ENCODE peak calls at places on chromosomes 7 and 10, in nine cellular contexts. F is RWPE1; B is GM12865; N is NCI-H1048; L is astrocyte of the spinal cord; A is naive thymus-derived CD8-positive, alpha-beta T cell; G is Caki2; P is type B pancreatic cell; R is HS-5. H is an unnamed sample.

GRCh38 chr7:144390481-144390880 is 13.0 kb downstream of the NOBOX start:
- DNase-seq in F (no peak), B (no peak), N (no peak), L (no peak), A (no peak), G (no peak), P (peak), R (no peak), H (no peak)

GRCh38 chr10:29514306-29514705 is 120.5 kb downstream of the SVIL start:
- DNase-seq in F (no peak), B (no peak), N (no peak), L (no peak), A (no peak), G (no peak), P (no peak), R (no peak), H (no peak)

GRCh38 chr10:103748020-103748419 is 107.4 kb downstream of the SH3PXD2A start:
- DNase-seq in F (no peak), B (no peak), N (no peak), L (no peak), A (no peak), G (peak), P (no peak), R (no peak), H (peak)

GRCh38 chr10:101358706-101359300 is 4.8 kb downstream of the BTRC start:
- DNase-seq in F (no peak), B (no peak), N (no peak), L (no peak), A (no peak), G (no peak), P (no peak), R (peak), H (no peak)

GRCh38 chr7:1028775-1029636 is 15.3 kb upstream of the GPR146 start:
- DNase-seq in F (peak), B (peak), N (no peak), L (peak), A (no peak), G (peak), P (no peak), R (peak), H (peak)

GRCh38 chr7:151373599-151373998 is 32.0 kb downstream of the NUB1 start:
- DNase-seq in F (no peak), B (no peak), N (no peak), L (no peak), A (no peak), G (no peak), P (no peak), R (no peak), H (no peak)

GRCh38 chr7:134891262-134892001 is 94.9 kb upstream of the AGBL3 start:
- DNase-seq in F (peak), B (no peak), N (peak), L (peak), A (no peak), G (peak), P (peak), R (peak), H (no peak)

GRCh38 chr7:54719425-54719824 is 39.6 kb downstream of the SEC61G start:
- DNase-seq in F (no peak), B (no peak), N (no peak), L (no peak), A (no peak), G (no peak), P (no peak), R (no peak), H (no peak)

GRCh38 chr7:101087334-101088068 is 2.2 kb downstream of the TRIM56 start:
- DNase-seq in F (no peak), B (no peak), N (no peak), L (no peak), A (no peak), G (no peak), P (no peak), R (no peak), H (no peak)

GRCh38 chr7:140176271-140176701 is 497 bp downstream of the KDM7A start:
- DNase-seq in F (no peak), B (no peak), N (no peak), L (no peak), A (no peak), G (no peak), P (no peak), R (no peak), H (no peak)

GRCh38 chr7:70489808-70490207 is 642.1 kb upstream of the GALNT17 start:
- DNase-seq in F (no peak), B (no peak), N (no peak), L (no peak), A (no peak), G (no peak), P (no peak), R (no peak), H (no peak)

GRCh38 chr10:117374506-117375359 is 507 bp downstream of the PDZD8 start:
- DNase-seq in F (peak), B (peak), N (no peak), L (peak), A (peak), G (no peak), P (peak), R (no peak), H (peak)

GRCh38 chr10:90326498-90327267 is 531.2 kb downstream of the HTR7 start:
- DNase-seq in F (peak), B (no peak), N (no peak), L (peak), A (no peak), G (peak), P (no peak), R (no peak), H (no peak)

GRCh38 chr7:6160191-6160623 is 112.2 kb downstream of the CYTH3 start:
- DNase-seq in F (peak), B (no peak), N (no peak), L (peak), A (no peak), G (peak), P (no peak), R (no peak), H (no peak)

GRCh38 chr10:15473401-15473777 is 102.3 kb upstream of the FAM171A1 start:
- DNase-seq in F (no peak), B (no peak), N (no peak), L (no peak), A (no peak), G (no peak), P (no peak), R (no peak), H (no peak)